ENCODE peak calls at places on chromosomes 7 and 10, in seven cellular contexts. One of them, this sample, is unnamed.

GRCh38 chr7:142498364-142498763 is 240.5 kb upstream of the PRSS58 start:
- DNase-seq in RPMI7951: no peak
- DNase-seq in activated gamma-delta T cell: no peak
- DNase-seq in activated CD4-positive, alpha-beta T cell treated with anti-CD3 and anti-CD28 coated beads for 48 hours: no peak
- DNase-seq in HuH-7: no peak
- DNase-seq in Caki2: no peak
- DNase-seq in HTR-8/SVneo: no peak
- DNase-seq in this sample: no peak

GRCh38 chr7:50672045-50672444 is 106.8 kb upstream of the DDC start:
- DNase-seq in RPMI7951: no peak
- DNase-seq in activated gamma-delta T cell: no peak
- DNase-seq in HuH-7: no peak
- DNase-seq in activated CD4-positive, alpha-beta T cell treated with anti-CD3 and anti-CD28 coated beads for 48 hours: no peak
- DNase-seq in HTR-8/SVneo: no peak
- DNase-seq in Caki2: no peak
- DNase-seq in this sample: no peak

GRCh38 chr10:101566333-101567164 is 21.5 kb downstream of the POLL start:
- DNase-seq in HuH-7: no peak
- DNase-seq in RPMI7951: peak
- DNase-seq in activated CD4-positive, alpha-beta T cell treated with anti-CD3 and anti-CD28 coated beads for 48 hours: peak
- DNase-seq in Caki2: no peak
- DNase-seq in HTR-8/SVneo: no peak
- DNase-seq in activated gamma-delta T cell: no peak
- DNase-seq in this sample: no peak

GRCh38 chr7:144787127-144787526 is 48.7 kb downstream of the TPK1 start:
- DNase-seq in RPMI7951: no peak
- DNase-seq in activated gamma-delta T cell: no peak
- DNase-seq in HTR-8/SVneo: no peak
- DNase-seq in activated CD4-positive, alpha-beta T cell treated with anti-CD3 and anti-CD28 coated beads for 48 hours: no peak
- DNase-seq in Caki2: no peak
- DNase-seq in HuH-7: no peak
- DNase-seq in this sample: no peak

GRCh38 chr10:14074062-14074884 is 256.5 kb downstream of the FRMD4A start:
- DNase-seq in HuH-7: peak
- DNase-seq in activated gamma-delta T cell: no peak
- DNase-seq in Caki2: peak
- DNase-seq in activated CD4-positive, alpha-beta T cell treated with anti-CD3 and anti-CD28 coated beads for 48 hours: no peak
- DNase-seq in RPMI7951: peak
- DNase-seq in HTR-8/SVneo: peak
- DNase-seq in this sample: no peak

GRCh38 chr10:118251791-118252190 is 90.3 kb downstream of the FAM204A start:
- DNase-seq in HTR-8/SVneo: no peak
- DNase-seq in HuH-7: no peak
- DNase-seq in activated gamma-delta T cell: no peak
- DNase-seq in Caki2: no peak
- DNase-seq in RPMI7951: peak
- DNase-seq in activated CD4-positive, alpha-beta T cell treated with anti-CD3 and anti-CD28 coated beads for 48 hours: no peak
- DNase-seq in this sample: no peak

GRCh38 chr7:130356760-130357611 is 12.4 kb downstream of the CPA5 start:
- DNase-seq in RPMI7951: peak
- DNase-seq in Caki2: peak
- DNase-seq in HuH-7: no peak
- DNase-seq in activated gamma-delta T cell: no peak
- DNase-seq in HTR-8/SVneo: peak
- DNase-seq in activated CD4-positive, alpha-beta T cell treated with anti-CD3 and anti-CD28 coated beads for 48 hours: peak
- DNase-seq in this sample: no peak

GRCh38 chr10:62924344-62924748 is 108.2 kb upstream of the EGR2 start:
- DNase-seq in HTR-8/SVneo: no peak
- DNase-seq in activated gamma-delta T cell: no peak
- DNase-seq in RPMI7951: no peak
- DNase-seq in HuH-7: no peak
- DNase-seq in Caki2: peak
- DNase-seq in activated CD4-positive, alpha-beta T cell treated with anti-CD3 and anti-CD28 coated beads for 48 hours: peak
- DNase-seq in this sample: no peak

GRCh38 chr7:150978136-150978789 is at the start of gene KCNH2:
- DNase-seq in RPMI7951: no peak
- DNase-seq in Caki2: peak
- DNase-seq in HuH-7: peak
- DNase-seq in activated CD4-positive, alpha-beta T cell treated with anti-CD3 and anti-CD28 coated beads for 48 hours: no peak
- DNase-seq in activated gamma-delta T cell: no peak
- DNase-seq in HTR-8/SVneo: peak
- DNase-seq in this sample: no peak

GRCh38 chr7:151248191-151249033 is at the start of gene SMARCD3:
- DNase-seq in activated CD4-positive, alpha-beta T cell treated with anti-CD3 and anti-CD28 coated beads for 48 hours: no peak
- DNase-seq in Caki2: peak
- DNase-seq in activated gamma-delta T cell: no peak
- DNase-seq in HTR-8/SVneo: peak
- DNase-seq in RPMI7951: peak
- DNase-seq in HuH-7: peak
- DNase-seq in this sample: no peak

GRCh38 chr7:22348379-22348778 is 8.6 kb downstream of the RAPGEF5 start:
- DNase-seq in activated CD4-positive, alpha-beta T cell treated with anti-CD3 and anti-CD28 coated beads for 48 hours: no peak
- DNase-seq in Caki2: peak
- DNase-seq in HuH-7: no peak
- DNase-seq in activated gamma-delta T cell: no peak
- DNase-seq in RPMI7951: peak
- DNase-seq in HTR-8/SVneo: no peak
- DNase-seq in this sample: no peak

GRCh38 chr7:77501165-77501515 is 36.0 kb upstream of the PTPN12 start:
- DNase-seq in activated CD4-positive, alpha-beta T cell treated with anti-CD3 and anti-CD28 coated beads for 48 hours: no peak
- DNase-seq in HTR-8/SVneo: no peak
- DNase-seq in RPMI7951: no peak
- DNase-seq in activated gamma-delta T cell: no peak
- DNase-seq in Caki2: no peak
- DNase-seq in HuH-7: no peak
- DNase-seq in this sample: no peak

GRCh38 chr10:63206997-63207952 is 74.1 kb downstream of the NRBF2 start:
- DNase-seq in Caki2: no peak
- DNase-seq in RPMI7951: peak
- DNase-seq in activated gamma-delta T cell: no peak
- DNase-seq in activated CD4-positive, alpha-beta T cell treated with anti-CD3 and anti-CD28 coated beads for 48 hours: no peak
- DNase-seq in HTR-8/SVneo: no peak
- DNase-seq in HuH-7: no peak
- DNase-seq in this sample: no peak

GRCh38 chr7:141511370-141512335 is 39.6 kb upstream of the AGK start:
- DNase-seq in RPMI7951: no peak
- DNase-seq in HTR-8/SVneo: no peak
- DNase-seq in Caki2: no peak
- DNase-seq in activated gamma-delta T cell: no peak
- DNase-seq in HuH-7: no peak
- DNase-seq in activated CD4-positive, alpha-beta T cell treated with anti-CD3 and anti-CD28 coated beads for 48 hours: peak
- DNase-seq in this sample: no peak

GRCh38 chr10:86258488-86258887 is 108.1 kb downstream of the GRID1 start:
- DNase-seq in HuH-7: no peak
- DNase-seq in HTR-8/SVneo: no peak
- DNase-seq in Caki2: no peak
- DNase-seq in activated CD4-positive, alpha-beta T cell treated with anti-CD3 and anti-CD28 coated beads for 48 hours: no peak
- DNase-seq in RPMI7951: no peak
- DNase-seq in activated gamma-delta T cell: no peak
- DNase-seq in this sample: no peak

GRCh38 chr10:10869592-10869991 is 148.1 kb upstream of the CELF2 start:
- DNase-seq in Caki2: peak
- DNase-seq in activated CD4-positive, alpha-beta T cell treated with anti-CD3 and anti-CD28 coated beads for 48 hours: no peak
- DNase-seq in HuH-7: no peak
- DNase-seq in HTR-8/SVneo: no peak
- DNase-seq in RPMI7951: peak
- DNase-seq in activated gamma-delta T cell: no peak
- DNase-seq in this sample: no peak

GRCh38 chr10:79386637-79387465 is 39.6 kb downstream of the PPIF start:
- DNase-seq in HTR-8/SVneo: no peak
- DNase-seq in activated CD4-positive, alpha-beta T cell treated with anti-CD3 and anti-CD28 coated beads for 48 hours: peak
- DNase-seq in activated gamma-delta T cell: no peak
- DNase-seq in RPMI7951: no peak
- DNase-seq in Caki2: no peak
- DNase-seq in HuH-7: peak
- DNase-seq in this sample: no peak

GRCh38 chr7:99997545-99998137 is 17.8 kb upstream of the ZKSCAN1 start:
- DNase-seq in activated CD4-positive, alpha-beta T cell treated with anti-CD3 and anti-CD28 coated beads for 48 hours: peak
- DNase-seq in RPMI7951: peak
- DNase-seq in HTR-8/SVneo: no peak
- DNase-seq in Caki2: no peak
- DNase-seq in HuH-7: no peak
- DNase-seq in activated gamma-delta T cell: peak
- DNase-seq in this sample: peak

GRCh38 chr7:79287976-79288375 is 165.5 kb downstream of the MAGI2 start:
- DNase-seq in HuH-7: no peak
- DNase-seq in activated gamma-delta T cell: no peak
- DNase-seq in HTR-8/SVneo: no peak
- DNase-seq in activated CD4-positive, alpha-beta T cell treated with anti-CD3 and anti-CD28 coated beads for 48 hours: no peak
- DNase-seq in Caki2: no peak
- DNase-seq in RPMI7951: no peak
- DNase-seq in this sample: no peak

GRCh38 chr7:91657386-91658120 is 222.9 kb downstream of the MTERF1 start:
- DNase-seq in RPMI7951: peak
- DNase-seq in HTR-8/SVneo: peak
- DNase-seq in Caki2: peak
- DNase-seq in activated gamma-delta T cell: no peak
- DNase-seq in HuH-7: no peak
- DNase-seq in activated CD4-positive, alpha-beta T cell treated with anti-CD3 and anti-CD28 coated beads for 48 hours: no peak
- DNase-seq in this sample: no peak

GRCh38 chr10:34213193-34213804 is 601.8 kb downstream of the PARD3 start:
- DNase-seq in activated CD4-positive, alpha-beta T cell treated with anti-CD3 and anti-CD28 coated beads for 48 hours: no peak
- DNase-seq in Caki2: no peak
- DNase-seq in RPMI7951: no peak
- DNase-seq in HuH-7: peak
- DNase-seq in activated gamma-delta T cell: no peak
- DNase-seq in HTR-8/SVneo: no peak
- DNase-seq in this sample: no peak

GRCh38 chr7:80379034-80379433 is 132.8 kb downstream of the GNAT3 start:
- DNase-seq in RPMI7951: peak
- DNase-seq in activated gamma-delta T cell: no peak
- DNase-seq in activated CD4-positive, alpha-beta T cell treated with anti-CD3 and anti-CD28 coated beads for 48 hours: no peak
- DNase-seq in Caki2: no peak
- DNase-seq in HTR-8/SVneo: peak
- DNase-seq in HuH-7: no peak
- DNase-seq in this sample: no peak

GRCh38 chr10:27391916-27392315 is 112.2 kb upstream of the RAB18 start:
- DNase-seq in activated gamma-delta T cell: no peak
- DNase-seq in HTR-8/SVneo: no peak
- DNase-seq in Caki2: no peak
- DNase-seq in activated CD4-positive, alpha-beta T cell treated with anti-CD3 and anti-CD28 coated beads for 48 hours: no peak
- DNase-seq in RPMI7951: no peak
- DNase-seq in HuH-7: no peak
- DNase-seq in this sample: no peak

GRCh38 chr7:92707435-92707834 is 117.2 kb upstream of the FAM133B start:
- DNase-seq in Caki2: no peak
- DNase-seq in activated CD4-positive, alpha-beta T cell treated with anti-CD3 and anti-CD28 coated beads for 48 hours: no peak
- DNase-seq in activated gamma-delta T cell: no peak
- DNase-seq in HuH-7: no peak
- DNase-seq in RPMI7951: no peak
- DNase-seq in HTR-8/SVneo: no peak
- DNase-seq in this sample: no peak

GRCh38 chr10:71029411-71029881 is 141.1 kb upstream of the PCBD1 start:
- DNase-seq in activated gamma-delta T cell: no peak
- DNase-seq in HTR-8/SVneo: no peak
- DNase-seq in Caki2: no peak
- DNase-seq in activated CD4-positive, alpha-beta T cell treated with anti-CD3 and anti-CD28 coated beads for 48 hours: no peak
- DNase-seq in HuH-7: no peak
- DNase-seq in RPMI7951: no peak
- DNase-seq in this sample: no peak

GRCh38 chr7:44574286-44574872 is 671 bp upstream of the DDX56 start:
- DNase-seq in activated CD4-positive, alpha-beta T cell treated with anti-CD3 and anti-CD28 coated beads for 48 hours: no peak
- DNase-seq in HTR-8/SVneo: no peak
- DNase-seq in activated gamma-delta T cell: no peak
- DNase-seq in Caki2: no peak
- DNase-seq in HuH-7: no peak
- DNase-seq in RPMI7951: no peak
- DNase-seq in this sample: peak

GRCh38 chr10:71765176-71765906 is 8.0 kb downstream of the VSIR start:
- DNase-seq in activated CD4-positive, alpha-beta T cell treated with anti-CD3 and anti-CD28 coated beads for 48 hours: no peak
- DNase-seq in HuH-7: no peak
- DNase-seq in Caki2: no peak
- DNase-seq in HTR-8/SVneo: peak
- DNase-seq in RPMI7951: no peak
- DNase-seq in activated gamma-delta T cell: no peak
- DNase-seq in this sample: no peak

GRCh38 chr10:123888751-123889150 is 2.9 kb downstream of the CPXM2 start:
- DNase-seq in HuH-7: no peak
- DNase-seq in Caki2: no peak
- DNase-seq in activated CD4-positive, alpha-beta T cell treated with anti-CD3 and anti-CD28 coated beads for 48 hours: no peak
- DNase-seq in activated gamma-delta T cell: no peak
- DNase-seq in RPMI7951: no peak
- DNase-seq in HTR-8/SVneo: no peak
- DNase-seq in this sample: no peak

GRCh38 chr10:1241322-1241890 is 185.2 kb downstream of the WDR37 start:
- DNase-seq in activated gamma-delta T cell: no peak
- DNase-seq in activated CD4-positive, alpha-beta T cell treated with anti-CD3 and anti-CD28 coated beads for 48 hours: no peak
- DNase-seq in HTR-8/SVneo: no peak
- DNase-seq in Caki2: no peak
- DNase-seq in HuH-7: no peak
- DNase-seq in RPMI7951: no peak
- DNase-seq in this sample: no peak

GRCh38 chr10:131930586-131931330 is 29.9 kb downstream of the PPP2R2D start:
- DNase-seq in RPMI7951: no peak
- DNase-seq in HTR-8/SVneo: no peak
- DNase-seq in HuH-7: no peak
- DNase-seq in Caki2: no peak
- DNase-seq in activated CD4-positive, alpha-beta T cell treated with anti-CD3 and anti-CD28 coated beads for 48 hours: no peak
- DNase-seq in activated gamma-delta T cell: no peak
- DNase-seq in this sample: no peak

GRCh38 chr7:94648731-94649130 is 7.2 kb downstream of the SGCE start:
- DNase-seq in RPMI7951: no peak
- DNase-seq in activated gamma-delta T cell: no peak
- DNase-seq in HTR-8/SVneo: no peak
- DNase-seq in HuH-7: no peak
- DNase-seq in Caki2: no peak
- DNase-seq in activated CD4-positive, alpha-beta T cell treated with anti-CD3 and anti-CD28 coated beads for 48 hours: no peak
- DNase-seq in this sample: no peak

GRCh38 chr7:50497068-50497642 is 47.0 kb upstream of the FIGNL1 start:
- DNase-seq in Caki2: no peak
- DNase-seq in activated gamma-delta T cell: no peak
- DNase-seq in activated CD4-positive, alpha-beta T cell treated with anti-CD3 and anti-CD28 coated beads for 48 hours: no peak
- DNase-seq in HuH-7: peak
- DNase-seq in RPMI7951: peak
- DNase-seq in HTR-8/SVneo: no peak
- DNase-seq in this sample: no peak

GRCh38 chr10:6037975-6038624 is 24.1 kb downstream of the IL2RA start:
- DNase-seq in HuH-7: no peak
- DNase-seq in RPMI7951: no peak
- DNase-seq in activated CD4-positive, alpha-beta T cell treated with anti-CD3 and anti-CD28 coated beads for 48 hours: no peak
- DNase-seq in activated gamma-delta T cell: no peak
- DNase-seq in HTR-8/SVneo: no peak
- DNase-seq in Caki2: no peak
- DNase-seq in this sample: peak

GRCh38 chr10:92544296-92544695 is 29.6 kb downstream of the IDE start:
- DNase-seq in HuH-7: no peak
- DNase-seq in Caki2: no peak
- DNase-seq in activated gamma-delta T cell: no peak
- DNase-seq in RPMI7951: peak
- DNase-seq in activated CD4-positive, alpha-beta T cell treated with anti-CD3 and anti-CD28 coated beads for 48 hours: no peak
- DNase-seq in HTR-8/SVneo: no peak
- DNase-seq in this sample: no peak

This sample was measured in CD8-positive, alpha-beta memory T cell.